ENCODE peak calls at places on chromosomes 7 and 10, in four cellular contexts. One of them, this sample, is unnamed.

GRCh38 chr10:49550563-49550962 is 11.6 kb upstream of the ERCC6 start:
- DNase-seq in bronchial epithelial cell: peak
- DNase-seq in stomach: no peak
- DNase-seq in NCI-H748 treated with DMSO at 0.1 percent for 48 hours: no peak
- DNase-seq in this sample: no peak

GRCh38 chr7:95012001-95012400 is 104.6 kb downstream of the PPP1R9A start:
- DNase-seq in bronchial epithelial cell: no peak
- DNase-seq in NCI-H748 treated with DMSO at 0.1 percent for 48 hours: no peak
- DNase-seq in stomach: no peak
- DNase-seq in this sample: no peak

GRCh38 chr10:98418596-98419265 is 3.7 kb upstream of the PYROXD2 start:
- DNase-seq in NCI-H748 treated with DMSO at 0.1 percent for 48 hours: no peak
- DNase-seq in bronchial epithelial cell: no peak
- DNase-seq in stomach: no peak
- DNase-seq in this sample: no peak

GRCh38 chr10:119198438-119198837 is 8.9 kb upstream of the GRK5 start:
- DNase-seq in NCI-H748 treated with DMSO at 0.1 percent for 48 hours: no peak
- DNase-seq in stomach: no peak
- DNase-seq in bronchial epithelial cell: peak
- DNase-seq in this sample: no peak

GRCh38 chr7:101218236-101219130 is 518 bp downstream of the ZNHIT1 start:
- DNase-seq in NCI-H748 treated with DMSO at 0.1 percent for 48 hours: no peak
- DNase-seq in stomach: no peak
- DNase-seq in bronchial epithelial cell: no peak
- DNase-seq in this sample: no peak

GRCh38 chr10:75400163-75400768 is 1.3 kb downstream of the ZNF503 start:
- DNase-seq in stomach: no peak
- DNase-seq in NCI-H748 treated with DMSO at 0.1 percent for 48 hours: no peak
- DNase-seq in bronchial epithelial cell: no peak
- DNase-seq in this sample: no peak

GRCh38 chr10:108598831-108599230 is 1324.5 kb downstream of the XPNPEP1 start:
- DNase-seq in stomach: no peak
- DNase-seq in bronchial epithelial cell: no peak
- DNase-seq in NCI-H748 treated with DMSO at 0.1 percent for 48 hours: no peak
- DNase-seq in this sample: no peak

GRCh38 chr7:438361-438760 is 81.3 kb downstream of the PDGFA start:
- DNase-seq in stomach: peak
- DNase-seq in NCI-H748 treated with DMSO at 0.1 percent for 48 hours: no peak
- DNase-seq in bronchial epithelial cell: no peak
- DNase-seq in this sample: no peak

GRCh38 chr7:51123322-51124021 is 193.1 kb downstream of the COBL start:
- DNase-seq in stomach: no peak
- DNase-seq in NCI-H748 treated with DMSO at 0.1 percent for 48 hours: no peak
- DNase-seq in bronchial epithelial cell: peak
- DNase-seq in this sample: no peak

GRCh38 chr10:72088879-72089585 is 681 bp upstream of the SPOCK2 start:
- DNase-seq in bronchial epithelial cell: no peak
- DNase-seq in stomach: no peak
- DNase-seq in NCI-H748 treated with DMSO at 0.1 percent for 48 hours: peak
- DNase-seq in this sample: no peak

GRCh38 chr7:101947899-101948298 is 130.5 kb downstream of the CUX1 start:
- DNase-seq in NCI-H748 treated with DMSO at 0.1 percent for 48 hours: peak
- DNase-seq in bronchial epithelial cell: no peak
- DNase-seq in stomach: peak
- DNase-seq in this sample: no peak

GRCh38 chr7:154721086-154721485 is 281.8 kb downstream of the PAXIP1 start:
- DNase-seq in NCI-H748 treated with DMSO at 0.1 percent for 48 hours: no peak
- DNase-seq in bronchial epithelial cell: no peak
- DNase-seq in stomach: no peak
- DNase-seq in this sample: no peak

GRCh38 chr7:45972629-45973312 is 51.7 kb upstream of the IGFBP3 start:
- DNase-seq in NCI-H748 treated with DMSO at 0.1 percent for 48 hours: no peak
- DNase-seq in bronchial epithelial cell: no peak
- DNase-seq in stomach: no peak
- DNase-seq in this sample: no peak

GRCh38 chr7:156577645-156578577 is 62.7 kb upstream of the RNF32 start:
- DNase-seq in bronchial epithelial cell: no peak
- DNase-seq in stomach: no peak
- DNase-seq in NCI-H748 treated with DMSO at 0.1 percent for 48 hours: no peak
- DNase-seq in this sample: no peak

GRCh38 chr7:94907420-94908203 is at the start of gene PPP1R9A:
- DNase-seq in bronchial epithelial cell: no peak
- DNase-seq in NCI-H748 treated with DMSO at 0.1 percent for 48 hours: peak
- DNase-seq in stomach: peak
- DNase-seq in this sample: no peak

GRCh38 chr7:159033473-159033825 is 111.2 kb downstream of the VIPR2 start:
- DNase-seq in stomach: peak
- DNase-seq in NCI-H748 treated with DMSO at 0.1 percent for 48 hours: no peak
- DNase-seq in bronchial epithelial cell: no peak
- DNase-seq in this sample: no peak

GRCh38 chr10:13707156-13707881 is 120.6 kb downstream of the PRPF18 start:
- DNase-seq in bronchial epithelial cell: peak
- DNase-seq in stomach: peak
- DNase-seq in NCI-H748 treated with DMSO at 0.1 percent for 48 hours: no peak
- DNase-seq in this sample: no peak

GRCh38 chr10:21002097-21002878 is 105.2 kb upstream of the NEBL start:
- DNase-seq in stomach: no peak
- DNase-seq in NCI-H748 treated with DMSO at 0.1 percent for 48 hours: no peak
- DNase-seq in bronchial epithelial cell: peak
- DNase-seq in this sample: no peak

GRCh38 chr10:20492447-20492846 is 404.7 kb downstream of the NEBL start:
- DNase-seq in stomach: no peak
- DNase-seq in bronchial epithelial cell: no peak
- DNase-seq in NCI-H748 treated with DMSO at 0.1 percent for 48 hours: no peak
- DNase-seq in this sample: no peak

GRCh38 chr10:62308101-62308500 is 39.5 kb upstream of the RTKN2 start:
- DNase-seq in NCI-H748 treated with DMSO at 0.1 percent for 48 hours: no peak
- DNase-seq in stomach: no peak
- DNase-seq in bronchial epithelial cell: no peak
- DNase-seq in this sample: no peak

GRCh38 chr7:148723166-148723559 is 24.5 kb downstream of the CUL1 start:
- DNase-seq in bronchial epithelial cell: no peak
- DNase-seq in stomach: no peak
- DNase-seq in NCI-H748 treated with DMSO at 0.1 percent for 48 hours: no peak
- DNase-seq in this sample: no peak

GRCh38 chr7:42843209-42843800 is 68.6 kb downstream of the C7orf25 start:
- DNase-seq in NCI-H748 treated with DMSO at 0.1 percent for 48 hours: peak
- DNase-seq in bronchial epithelial cell: peak
- DNase-seq in stomach: peak
- DNase-seq in this sample: no peak

GRCh38 chr10:80468002-80468401 is 13.9 kb downstream of the TSPAN14 start:
- DNase-seq in NCI-H748 treated with DMSO at 0.1 percent for 48 hours: no peak
- DNase-seq in stomach: peak
- DNase-seq in bronchial epithelial cell: no peak
- DNase-seq in this sample: no peak

GRCh38 chr10:127853868-127854768 is 38.6 kb downstream of the CLRN3 start:
- DNase-seq in NCI-H748 treated with DMSO at 0.1 percent for 48 hours: peak
- DNase-seq in bronchial epithelial cell: peak
- DNase-seq in stomach: peak
- DNase-seq in this sample: no peak

GRCh38 chr10:112227331-112227961 is 43.9 kb upstream of the GPAM start:
- DNase-seq in bronchial epithelial cell: peak
- DNase-seq in NCI-H748 treated with DMSO at 0.1 percent for 48 hours: no peak
- DNase-seq in stomach: no peak
- DNase-seq in this sample: no peak

GRCh38 chr7:29071203-29071804 is 75.0 kb downstream of the CPVL start:
- DNase-seq in NCI-H748 treated with DMSO at 0.1 percent for 48 hours: no peak
- DNase-seq in bronchial epithelial cell: no peak
- DNase-seq in stomach: no peak
- DNase-seq in this sample: no peak

GRCh38 chr10:125159486-125159931 is 854 bp downstream of the CTBP2 start:
- DNase-seq in stomach: peak
- DNase-seq in NCI-H748 treated with DMSO at 0.1 percent for 48 hours: no peak
- DNase-seq in bronchial epithelial cell: no peak
- DNase-seq in this sample: no peak

This sample was measured in SIG-M5.